ENCODE peak calls at places on chromosomes 4 and X, in seven cellular contexts. D is fibroblast of lung, Z is kidney, S is astrocyte of the spinal cord, A is thoracic aorta, I is B cell, G is AG09309. V is an unnamed sample.

GRCh38 chr4:39353478-39354177 is 12.5 kb downstream of the RFC1 start:
- DNase-seq in D (peak), Z (no peak), S (peak), A (no peak), I (peak), G (peak), V (no peak)

GRCh38 chr4:107997001-107997788 is 7.5 kb downstream of the HADH start:
- DNase-seq in D (peak), Z (no peak), S (peak), A (no peak), I (no peak), G (peak), V (no peak)

GRCh38 chr4:177290780-177291179 is 18.9 kb upstream of the NEIL3 start:
- DNase-seq in D (no peak), Z (no peak), S (no peak), A (no peak), I (no peak), G (no peak), V (no peak)

GRCh38 chr4:139694522-139694921 is 28.9 kb downstream of the MGST2 start:
- DNase-seq in D (no peak), Z (no peak), S (no peak), A (no peak), I (no peak), G (no peak), V (no peak)

GRCh38 chr4:107760281-107760947 is 40.4 kb upstream of the PAPSS1 start:
- DNase-seq in D (peak), Z (no peak), S (no peak), A (no peak), I (no peak), G (no peak), V (no peak)

GRCh38 chrX:153875391-153876111 is 10.4 kb downstream of the L1CAM start:
- DNase-seq in D (peak), Z (peak), S (peak), A (no peak), I (peak), G (no peak), V (peak)

GRCh38 chr4:151455212-151455611 is 46.2 kb downstream of the FHIP1A start:
- DNase-seq in D (no peak), Z (no peak), S (no peak), A (no peak), I (no peak), G (no peak), V (no peak)

GRCh38 chrX:107736781-107737531 is 38.6 kb downstream of the TSC22D3 start:
- DNase-seq in D (no peak), Z (no peak), S (peak), A (no peak), I (no peak), G (no peak), V (no peak)

GRCh38 chrX:11137543-11138139 is 26.5 kb downstream of the HCCS start:
- DNase-seq in D (peak), Z (no peak), S (peak), A (no peak), I (peak), G (peak), V (no peak)

GRCh38 chrX:24153796-24154189 is 4.3 kb downstream of the ZFX start:
- DNase-seq in D (no peak), Z (no peak), S (no peak), A (no peak), I (no peak), G (no peak), V (no peak)

GRCh38 chrX:15977644-15978043 is 123.0 kb upstream of the AP1S2 start:
- DNase-seq in D (no peak), Z (no peak), S (no peak), A (no peak), I (no peak), G (no peak), V (no peak)

GRCh38 chr4:81470456-81471327 is 1.0 kb downstream of the RASGEF1B start:
- DNase-seq in D (no peak), Z (peak), S (no peak), A (peak), I (peak), G (no peak), V (peak)

GRCh38 chrX:148976571-148976970 is 476.2 kb downstream of the AFF2 start:
- DNase-seq in D (no peak), Z (no peak), S (no peak), A (no peak), I (no peak), G (no peak), V (no peak)

GRCh38 chrX:84611843-84612636 is 109.8 kb upstream of the HDX start:
- DNase-seq in D (no peak), Z (no peak), S (no peak), A (no peak), I (no peak), G (no peak), V (no peak)

GRCh38 chr4:55116450-55116849 is 8.9 kb downstream of the KDR start:
- DNase-seq in D (no peak), Z (no peak), S (no peak), A (no peak), I (no peak), G (no peak), V (no peak)

GRCh38 chr4:188987011-188987410 is 847.8 kb downstream of the TRIML1 start:
- DNase-seq in D (no peak), Z (no peak), S (no peak), A (no peak), I (no peak), G (no peak), V (no peak)

GRCh38 chrX:40855932-40856515 is 120.7 kb upstream of the MED14 start:
- DNase-seq in D (no peak), Z (no peak), S (no peak), A (no peak), I (no peak), G (no peak), V (no peak)

GRCh38 chr4:139761461-139761860 is 95.8 kb downstream of the MGST2 start:
- DNase-seq in D (no peak), Z (no peak), S (no peak), A (no peak), I (no peak), G (no peak), V (no peak)

GRCh38 chr4:87493147-87493546 is 36.0 kb downstream of the SPARCL1 start:
- DNase-seq in D (no peak), Z (no peak), S (no peak), A (no peak), I (no peak), G (no peak), V (no peak)

GRCh38 chrX:115068896-115069295 is 51.5 kb upstream of the IL13RA2 start:
- DNase-seq in D (no peak), Z (peak), S (no peak), A (no peak), I (no peak), G (no peak), V (no peak)

GRCh38 chr4:155722816-155723499 is 35.9 kb upstream of the GUCY1B1 start:
- DNase-seq in D (peak), Z (no peak), S (peak), A (no peak), I (no peak), G (no peak), V (no peak)

GRCh38 chr4:2259541-2260267 is 2.2 kb downstream of the MXD4 start:
- DNase-seq in D (no peak), Z (no peak), S (no peak), A (no peak), I (peak), G (no peak), V (peak)

GRCh38 chr4:15971068-15971801 is 8.3 kb upstream of the FGFBP2 start:
- DNase-seq in D (no peak), Z (no peak), S (no peak), A (no peak), I (no peak), G (no peak), V (no peak)

GRCh38 chr4:89283226-89283974 is 24.2 kb downstream of the GPRIN3 start:
- DNase-seq in D (peak), Z (no peak), S (no peak), A (no peak), I (no peak), G (no peak), V (peak)

GRCh38 chr4:7322166-7322991 is 112.4 kb downstream of the PSAPL1 start:
- DNase-seq in D (peak), Z (peak), S (no peak), A (no peak), I (no peak), G (no peak), V (no peak)

GRCh38 chr4:18322111-18322510 is 300.6 kb upstream of the LCORL start:
- DNase-seq in D (no peak), Z (no peak), S (no peak), A (no peak), I (no peak), G (no peak), V (no peak)

GRCh38 chr4:6918345-6918744 is 8.7 kb downstream of the TBC1D14 start:
- DNase-seq in D (no peak), Z (no peak), S (no peak), A (no peak), I (no peak), G (no peak), V (no peak)

GRCh38 chr4:179040259-179040658 is 1598.0 kb upstream of the AGA start:
- DNase-seq in D (no peak), Z (no peak), S (no peak), A (no peak), I (no peak), G (no peak), V (no peak)

GRCh38 chr4:18676136-18676922 is 654.8 kb upstream of the LCORL start:
- DNase-seq in D (no peak), Z (no peak), S (no peak), A (no peak), I (no peak), G (no peak), V (no peak)

GRCh38 chrX:50430917-50431316 is 39.7 kb downstream of the DGKK start:
- DNase-seq in D (no peak), Z (no peak), S (no peak), A (no peak), I (no peak), G (no peak), V (no peak)

GRCh38 chr4:110926841-110927400 is 304.0 kb upstream of the PITX2 start:
- DNase-seq in D (no peak), Z (no peak), S (no peak), A (no peak), I (no peak), G (peak), V (no peak)

GRCh38 chrX:70436380-70436779 is 8.3 kb upstream of the DLG3 start:
- DNase-seq in D (no peak), Z (no peak), S (no peak), A (no peak), I (no peak), G (no peak), V (no peak)
- TF ChIP-seq CTCF in D (no peak), Z (no peak), S (peak), A (no peak), I (no peak), G (no peak), V (no peak)

GRCh38 chrX:26649534-26649933 is 433.6 kb downstream of the MAGEB5 start:
- DNase-seq in D (peak), Z (no peak), S (peak), A (no peak), I (no peak), G (no peak), V (no peak)

GRCh38 chrX:26653050-26653449 is 437.1 kb downstream of the MAGEB5 start:
- DNase-seq in D (no peak), Z (no peak), S (no peak), A (no peak), I (no peak), G (no peak), V (no peak)

DNA sequence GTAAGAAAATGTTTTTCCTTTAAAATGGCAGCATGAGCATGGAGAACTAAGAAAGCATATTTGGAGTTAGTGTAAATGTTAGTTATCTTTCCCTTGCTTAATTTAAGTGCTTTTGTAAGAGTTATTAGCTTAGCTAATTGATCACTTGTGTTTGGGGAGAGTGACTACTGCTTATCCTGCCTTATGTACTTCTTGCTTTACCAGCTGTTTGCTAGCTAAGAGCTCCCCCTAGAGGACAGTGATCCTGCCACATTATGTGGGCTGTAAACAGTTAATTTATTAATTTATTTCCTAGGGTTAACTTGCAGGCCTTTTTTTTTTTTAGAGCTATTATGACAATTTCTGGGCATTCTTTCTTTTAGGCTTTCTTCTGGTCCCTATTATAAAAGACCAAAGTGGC is 435.8 kb downstream of the MAGEB5 start:
- DNase-seq in D (no peak), Z (no peak), S (no peak), A (no peak), I (no peak), G (no peak), V (no peak)
- TF ChIP-seq CTCF in D (no peak), Z (no peak), S (no peak), A (no peak), I (no peak), G (no peak), V (no peak)

DNA sequence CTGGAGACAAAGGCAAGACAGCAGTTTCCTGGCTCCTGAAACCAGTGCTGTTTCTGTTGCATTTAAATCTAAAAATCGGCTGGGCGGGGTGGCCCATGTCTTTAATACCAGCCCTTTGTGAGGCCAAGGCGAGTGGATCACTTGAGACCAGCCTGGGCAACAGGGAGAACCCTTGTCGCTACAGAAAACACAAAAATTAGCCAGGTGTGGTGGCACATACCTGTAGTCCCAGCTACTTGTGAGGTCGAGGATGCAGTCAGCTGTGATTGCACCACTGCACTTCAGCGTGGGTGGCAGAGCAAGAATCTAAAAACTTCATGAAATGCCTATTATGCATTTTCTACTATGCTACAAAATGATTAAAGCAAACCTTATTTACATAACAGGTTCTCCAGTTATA is 205.4 kb upstream of the ITM2A start:
- DNase-seq in D (no peak), Z (no peak), S (no peak), A (no peak), I (no peak), G (no peak), V (no peak)
- TF ChIP-seq CTCF in D (no peak), Z (no peak), S (no peak), A (no peak), I (no peak), G (no peak), V (no peak)

DNA sequence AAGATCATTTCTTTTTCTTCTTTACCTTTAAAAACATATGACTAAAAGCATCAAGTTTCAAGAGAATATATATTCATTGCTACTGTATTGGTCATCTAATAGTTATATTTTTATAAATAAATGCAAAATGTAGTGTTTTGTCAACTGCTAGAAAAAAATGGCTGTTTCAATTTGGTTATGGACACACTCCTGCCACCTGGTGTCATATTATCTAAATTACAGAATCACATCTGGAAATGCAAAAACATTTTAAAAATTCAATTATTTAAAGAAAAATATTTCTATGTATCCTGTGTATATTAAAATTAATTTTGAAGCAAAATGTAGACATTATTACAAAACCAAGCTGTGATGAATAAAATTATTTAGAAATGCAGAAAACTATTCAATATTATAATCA is 329.4 kb upstream of the PCDH18 start:
- DNase-seq in D (peak), Z (no peak), S (peak), A (no peak), I (no peak), G (peak), V (no peak)
- TF ChIP-seq CTCF in D (peak), Z (peak), S (peak), A (peak), I (no peak), G (peak), V (peak)

GRCh38 chrX:97446298-97446882 is 562.7 kb downstream of the RPA4 start:
- DNase-seq in D (peak), Z (no peak), S (peak), A (no peak), I (no peak), G (no peak), V (no peak)
- TF ChIP-seq CTCF in D (no peak), Z (no peak), S (peak), A (no peak), I (peak), G (no peak), V (no peak)

GRCh38 chrX:128992107-128992971 is 531.0 kb downstream of the SMARCA1 start:
- DNase-seq in D (no peak), Z (no peak), S (no peak), A (no peak), I (no peak), G (no peak), V (no peak)
- TF ChIP-seq CTCF in D (no peak), Z (no peak), S (no peak), A (no peak), I (no peak), G (no peak), V (no peak)